ENCODE peak calls at places on chromosomes 13 and 19, in seven cellular contexts. One of them, this sample, is unnamed.

GRCh38 chr13:91123456-91124127 is 223.9 kb upstream of the MIR17HG start:
- DNase-seq in HepG2: no peak
- DNase-seq in stimulated activated CD8-positive, alpha-beta memory T cell treated with anti-CD3 and anti-CD28 coated beads, Interleukin-7, amount 100 ng/mL, for 1 hour: no peak
- DNase-seq in activated naive CD8-positive, alpha-beta T cell treated with anti-CD3 and anti-CD28 coated beads, Interleukin-2, amount 50 U/mL, for 24 hours: no peak
- DNase-seq in WTC11: no peak
- DNase-seq in hypothalamus: no peak
- DNase-seq in stimulated activated CD4-positive, alpha-beta T cell treated with anti-CD3 and anti-CD28 coated beads, Interleukin-1b, Interleukin-23, amount 100 ng/mL, for 4 hours: no peak
- DNase-seq in this sample: no peak

GRCh38 chr13:51396352-51396751 is 56.5 kb downstream of the INTS6 start:
- DNase-seq in activated naive CD8-positive, alpha-beta T cell treated with anti-CD3 and anti-CD28 coated beads, Interleukin-2, amount 50 U/mL, for 24 hours: no peak
- DNase-seq in HepG2: no peak
- DNase-seq in WTC11: no peak
- DNase-seq in stimulated activated CD4-positive, alpha-beta T cell treated with anti-CD3 and anti-CD28 coated beads, Interleukin-1b, Interleukin-23, amount 100 ng/mL, for 4 hours: no peak
- DNase-seq in hypothalamus: no peak
- DNase-seq in stimulated activated CD8-positive, alpha-beta memory T cell treated with anti-CD3 and anti-CD28 coated beads, Interleukin-7, amount 100 ng/mL, for 1 hour: no peak
- DNase-seq in this sample: no peak

GRCh38 chr13:31755803-31756212 is 16.5 kb downstream of the RXFP2 start:
- DNase-seq in stimulated activated CD8-positive, alpha-beta memory T cell treated with anti-CD3 and anti-CD28 coated beads, Interleukin-7, amount 100 ng/mL, for 1 hour: no peak
- DNase-seq in HepG2: no peak
- DNase-seq in WTC11: no peak
- DNase-seq in stimulated activated CD4-positive, alpha-beta T cell treated with anti-CD3 and anti-CD28 coated beads, Interleukin-1b, Interleukin-23, amount 100 ng/mL, for 4 hours: no peak
- DNase-seq in hypothalamus: no peak
- DNase-seq in activated naive CD8-positive, alpha-beta T cell treated with anti-CD3 and anti-CD28 coated beads, Interleukin-2, amount 50 U/mL, for 24 hours: no peak
- DNase-seq in this sample: no peak

GRCh38 chr19:1237027-1237659 is 662 bp downstream of the CBARP start:
- DNase-seq in activated naive CD8-positive, alpha-beta T cell treated with anti-CD3 and anti-CD28 coated beads, Interleukin-2, amount 50 U/mL, for 24 hours: no peak
- DNase-seq in hypothalamus: no peak
- DNase-seq in stimulated activated CD4-positive, alpha-beta T cell treated with anti-CD3 and anti-CD28 coated beads, Interleukin-1b, Interleukin-23, amount 100 ng/mL, for 4 hours: no peak
- DNase-seq in HepG2: no peak
- DNase-seq in WTC11: peak
- DNase-seq in stimulated activated CD8-positive, alpha-beta memory T cell treated with anti-CD3 and anti-CD28 coated beads, Interleukin-7, amount 100 ng/mL, for 1 hour: no peak
- DNase-seq in this sample: no peak

GRCh38 chr13:88707652-88708051 is 1036.5 kb downstream of the SLITRK5 start:
- DNase-seq in WTC11: no peak
- DNase-seq in HepG2: no peak
- DNase-seq in activated naive CD8-positive, alpha-beta T cell treated with anti-CD3 and anti-CD28 coated beads, Interleukin-2, amount 50 U/mL, for 24 hours: no peak
- DNase-seq in hypothalamus: no peak
- DNase-seq in stimulated activated CD4-positive, alpha-beta T cell treated with anti-CD3 and anti-CD28 coated beads, Interleukin-1b, Interleukin-23, amount 100 ng/mL, for 4 hours: no peak
- DNase-seq in stimulated activated CD8-positive, alpha-beta memory T cell treated with anti-CD3 and anti-CD28 coated beads, Interleukin-7, amount 100 ng/mL, for 1 hour: no peak
- DNase-seq in this sample: no peak

GRCh38 chr19:22616659-22617058 is 17.5 kb upstream of the ZNF492 start:
- DNase-seq in WTC11: no peak
- DNase-seq in activated naive CD8-positive, alpha-beta T cell treated with anti-CD3 and anti-CD28 coated beads, Interleukin-2, amount 50 U/mL, for 24 hours: no peak
- DNase-seq in stimulated activated CD4-positive, alpha-beta T cell treated with anti-CD3 and anti-CD28 coated beads, Interleukin-1b, Interleukin-23, amount 100 ng/mL, for 4 hours: no peak
- DNase-seq in hypothalamus: no peak
- DNase-seq in stimulated activated CD8-positive, alpha-beta memory T cell treated with anti-CD3 and anti-CD28 coated beads, Interleukin-7, amount 100 ng/mL, for 1 hour: no peak
- DNase-seq in HepG2: no peak
- DNase-seq in this sample: no peak

GRCh38 chr19:4692275-4693077 is 22.3 kb upstream of the MYDGF start:
- DNase-seq in HepG2: no peak
- DNase-seq in activated naive CD8-positive, alpha-beta T cell treated with anti-CD3 and anti-CD28 coated beads, Interleukin-2, amount 50 U/mL, for 24 hours: no peak
- DNase-seq in hypothalamus: no peak
- DNase-seq in stimulated activated CD4-positive, alpha-beta T cell treated with anti-CD3 and anti-CD28 coated beads, Interleukin-1b, Interleukin-23, amount 100 ng/mL, for 4 hours: no peak
- DNase-seq in WTC11: no peak
- DNase-seq in stimulated activated CD8-positive, alpha-beta memory T cell treated with anti-CD3 and anti-CD28 coated beads, Interleukin-7, amount 100 ng/mL, for 1 hour: no peak
- DNase-seq in this sample: no peak

GRCh38 chr13:89751537-89751936 is 1596.0 kb upstream of the MIR17HG start:
- DNase-seq in stimulated activated CD8-positive, alpha-beta memory T cell treated with anti-CD3 and anti-CD28 coated beads, Interleukin-7, amount 100 ng/mL, for 1 hour: no peak
- DNase-seq in HepG2: no peak
- DNase-seq in WTC11: no peak
- DNase-seq in stimulated activated CD4-positive, alpha-beta T cell treated with anti-CD3 and anti-CD28 coated beads, Interleukin-1b, Interleukin-23, amount 100 ng/mL, for 4 hours: no peak
- DNase-seq in hypothalamus: no peak
- DNase-seq in activated naive CD8-positive, alpha-beta T cell treated with anti-CD3 and anti-CD28 coated beads, Interleukin-2, amount 50 U/mL, for 24 hours: no peak
- DNase-seq in this sample: no peak

GRCh38 chr19:38370299-38370698 is 4.1 kb upstream of the PSMD8 start:
- DNase-seq in activated naive CD8-positive, alpha-beta T cell treated with anti-CD3 and anti-CD28 coated beads, Interleukin-2, amount 50 U/mL, for 24 hours: no peak
- DNase-seq in WTC11: no peak
- DNase-seq in HepG2: no peak
- DNase-seq in stimulated activated CD8-positive, alpha-beta memory T cell treated with anti-CD3 and anti-CD28 coated beads, Interleukin-7, amount 100 ng/mL, for 1 hour: no peak
- DNase-seq in hypothalamus: no peak
- DNase-seq in stimulated activated CD4-positive, alpha-beta T cell treated with anti-CD3 and anti-CD28 coated beads, Interleukin-1b, Interleukin-23, amount 100 ng/mL, for 4 hours: no peak
- DNase-seq in this sample: no peak

GRCh38 chr13:72983085-72983768 is 75.6 kb upstream of the KLF5 start:
- DNase-seq in stimulated activated CD4-positive, alpha-beta T cell treated with anti-CD3 and anti-CD28 coated beads, Interleukin-1b, Interleukin-23, amount 100 ng/mL, for 4 hours: no peak
- DNase-seq in hypothalamus: no peak
- DNase-seq in HepG2: peak
- DNase-seq in stimulated activated CD8-positive, alpha-beta memory T cell treated with anti-CD3 and anti-CD28 coated beads, Interleukin-7, amount 100 ng/mL, for 1 hour: no peak
- DNase-seq in WTC11: no peak
- DNase-seq in activated naive CD8-positive, alpha-beta T cell treated with anti-CD3 and anti-CD28 coated beads, Interleukin-2, amount 50 U/mL, for 24 hours: no peak
- DNase-seq in this sample: no peak

GRCh38 chr13:111855016-111855590 is 211.8 kb upstream of the SOX1 start:
- DNase-seq in stimulated activated CD4-positive, alpha-beta T cell treated with anti-CD3 and anti-CD28 coated beads, Interleukin-1b, Interleukin-23, amount 100 ng/mL, for 4 hours: no peak
- DNase-seq in hypothalamus: no peak
- DNase-seq in HepG2: no peak
- DNase-seq in activated naive CD8-positive, alpha-beta T cell treated with anti-CD3 and anti-CD28 coated beads, Interleukin-2, amount 50 U/mL, for 24 hours: no peak
- DNase-seq in stimulated activated CD8-positive, alpha-beta memory T cell treated with anti-CD3 and anti-CD28 coated beads, Interleukin-7, amount 100 ng/mL, for 1 hour: no peak
- DNase-seq in WTC11: no peak
- DNase-seq in this sample: no peak

This sample was measured in HuH-7.5.